ENCODE peak calls at places on chromosome 11, in eight cellular contexts. A is posterior cingulate gyrus; F is GM10248; H is NCI-H748 treated with DMSO at 0.1 percent for 48 hours; Y is lower leg skin; T is activated CD4-positive, alpha-beta T cell treated with anti-CD3 and anti-CD28 coated beads, Interleukin-2, amount 10 ng/mL, durations not matched to agents 7 days and 5 days; E is GM12865; X is non-pigmented ciliary epithelial cell. R is an unnamed sample.
A peak's percentile ranks its signal among the peaks of the same experiment; 100 is the strongest.

GRCh38 chr11:76735218-76735480 is 48.0 kb upstream of the TSKU start:
- DNase-seq in A (no peak), F (no peak), H (no peak), Y (no peak), T (no peak), E (no peak), X (no peak), R (no peak)

GRCh38 chr11:58866788-58867187 is 22.3 kb upstream of the GLYATL2 start:
- DNase-seq in A (no peak), F (no peak), H (no peak), Y (no peak), T (no peak), E (no peak), X (no peak), R (no peak)

GRCh38 chr11:1224491-1225385 is 1.9 kb downstream of the MUC5B start:
- DNase-seq in A (no peak), F (no peak), H (no peak), Y (no peak), T (no peak), E (no peak), X (no peak), R (peak; percentile 82)

GRCh38 chr11:102577182-102577581 is 46.6 kb upstream of the MMP7 start:
- DNase-seq in A (no peak), F (no peak), H (no peak), Y (no peak), T (peak; percentile 16), E (peak; percentile 27), X (no peak), R (no peak)

GRCh38 chr11:24453129-24453723 is 43.6 kb upstream of the LUZP2 start:
- DNase-seq in A (no peak), F (no peak), H (no peak), Y (no peak), T (no peak), E (no peak), X (no peak), R (no peak)

GRCh38 chr11:34830035-34830434 is 86.1 kb downstream of the APIP start:
- DNase-seq in A (no peak), F (no peak), H (no peak), Y (no peak), T (no peak), E (no peak), X (no peak), R (no peak)

GRCh38 chr11:119706029-119706428 is 23.0 kb downstream of the NECTIN1 start:
- DNase-seq in A (no peak), F (no peak), H (no peak), Y (no peak), T (no peak), E (no peak), X (no peak), R (no peak)

GRCh38 chr11:125384825-125385224 is 111.2 kb downstream of the FEZ1 start:
- DNase-seq in A (no peak), F (no peak), H (no peak), Y (no peak), T (no peak), E (no peak), X (no peak), R (no peak)

GRCh38 chr11:113048820-113049555 is 87.8 kb downstream of the NCAM1 start:
- DNase-seq in A (no peak), F (no peak), H (no peak), Y (no peak), T (no peak), E (no peak), X (peak; percentile 5), R (no peak)